ENCODE peak calls at places on chromosomes 13 and 19, in seven cellular contexts. D is endothelial cell of umbilical vein; Z is dorsolateral prefrontal cortex; A is CD4-positive, alpha-beta memory T cell; K is tibial nerve; M is tibial artery; J is uterus. H is an unnamed sample.

GRCh38 chr19:6498294-6499036 is 3.6 kb downstream of the TUBB4A start:
- DNase-seq in M (no peak), K (no peak), Z (no peak), A (no peak), D (no peak), J (no peak), H (no peak)

GRCh38 chr19:10095948-10096614 is 6.4 kb downstream of the ANGPTL6 start:
- DNase-seq in K (peak; percentile 58), A (peak; percentile 92), M (peak; percentile 92), Z (peak; percentile 66), J (peak; percentile 65), D (peak; percentile 91), H (peak; percentile 82)

GRCh38 chr13:100520936-100521765 is 67.4 kb downstream of the GGACT start:
- DNase-seq in J (no peak), A (no peak), M (no peak), K (no peak), D (no peak), Z (no peak), H (no peak)

GRCh38 chr19:13129384-13129783 is 11.3 kb downstream of the NACC1 start:
- DNase-seq in D (no peak), A (no peak), K (no peak), J (no peak), M (no peak), Z (no peak), H (no peak)

GRCh38 chr13:104740616-104741222 is 1674.5 kb upstream of the SLC10A2 start:
- DNase-seq in D (no peak), M (no peak), K (no peak), A (no peak), J (no peak), Z (no peak), H (no peak)

GRCh38 chr13:42702726-42703125 is 78.7 kb upstream of the FAM216B start:
- DNase-seq in A (no peak), Z (no peak), K (no peak), D (no peak), M (no peak), J (no peak), H (no peak)

GRCh38 chr13:48404952-48405351 is 8.0 kb downstream of the LPAR6 start:
- DNase-seq in D (no peak), J (no peak), K (no peak), M (no peak), Z (no peak), A (no peak), H (no peak)

GRCh38 chr13:110616103-110617101 is 1.1 kb downstream of the NAXD start:
- DNase-seq in A (peak; percentile 23), D (peak; percentile 38), J (no peak), Z (no peak), K (no peak), M (peak; percentile 77), H (no peak)

GRCh38 chr19:50315773-50316448 is 13.3 kb downstream of the KCNC3 start:
- DNase-seq in Z (no peak), K (no peak), A (no peak), J (no peak), M (no peak), D (no peak), H (no peak)

GRCh38 chr13:75399168-75399878 is 82.6 kb downstream of the TBC1D4 start:
- DNase-seq in D (no peak), K (no peak), Z (no peak), M (no peak), J (no peak), A (no peak), H (no peak)

GRCh38 chr13:75395056-75395455 is 86.9 kb downstream of the TBC1D4 start:
- DNase-seq in D (no peak), J (no peak), K (no peak), Z (no peak), M (no peak), A (no peak), H (no peak)

GRCh38 chr13:75398072-75398471 is 83.9 kb downstream of the TBC1D4 start:
- DNase-seq in M (no peak), J (no peak), Z (no peak), A (no peak), D (no peak), K (no peak), H (no peak)

GRCh38 chr13:75393839-75394238 is 88.1 kb downstream of the TBC1D4 start:
- DNase-seq in K (no peak), J (no peak), M (no peak), D (no peak), Z (no peak), A (no peak), H (no peak)

GRCh38 chr13:75395901-75396300 is 86.1 kb downstream of the TBC1D4 start:
- DNase-seq in K (no peak), Z (no peak), M (no peak), A (no peak), J (no peak), D (no peak), H (no peak)
- H3K27ac ChIP-seq in K (no peak overlapping the region), Z (no peak overlapping the region), M (no peak overlapping the region), A (no peak overlapping the region), J (no peak overlapping the region), D (no peak overlapping the region), H (no peak overlapping the region)

GRCh38 chr19:40190891-40191835 is at the start of gene MAP3K10:
- DNase-seq in K (peak; percentile 21), M (peak; percentile 83), J (peak; percentile 68), A (peak; percentile 70), D (peak; percentile 61), Z (peak; percentile 76), H (peak; percentile 80)
- H3K27ac ChIP-seq in K (peak within 1 kb of the TSS; percentile 95), M (peak within 1 kb of the TSS; percentile 100), J (peak within 1 kb of the TSS; percentile 95), A (peak within 1 kb of the TSS; percentile 96), D (peak within 1 kb of the TSS; percentile 73), Z (peak within 1 kb of the TSS; percentile 100), H (peak within 1 kb of the TSS; percentile 97)

GRCh38 chr13:75415720-75416119 is 66.2 kb downstream of the TBC1D4 start:
- DNase-seq in Z (no peak), M (no peak), J (no peak), A (no peak), K (no peak), D (peak; percentile 47), H (no peak)
- H3K27ac ChIP-seq in Z (no peak overlapping the region), M (no peak overlapping the region), J (peak overlapping the region; percentile 65), A (no peak overlapping the region), K (peak overlapping the region; percentile 36), D (no peak overlapping the region), H (no peak overlapping the region)

GRCh38 chr13:113981201-113981605 is 7.3 kb upstream of the C13orf46 start:
- DNase-seq in Z (peak; percentile 17), A (no peak), D (no peak), K (peak; percentile 68), J (no peak), M (peak; percentile 70), H (no peak)

GRCh38 chr13:113979791-113980471 is 6.1 kb upstream of the C13orf46 start:
- DNase-seq in Z (no peak), K (no peak), M (peak; percentile 48), J (no peak), A (no peak), D (no peak), H (no peak)

GRCh38 chr13:113980489-113981064 is 6.7 kb upstream of the C13orf46 start:
- DNase-seq in M (peak; percentile 44), J (no peak), A (no peak), K (no peak), D (no peak), Z (peak; percentile 13), H (no peak)

GRCh38 chr13:113982296-113982661 is 8.4 kb upstream of the C13orf46 start:
- DNase-seq in K (no peak), Z (no peak), M (peak; percentile 59), J (peak; percentile 9), A (no peak), D (no peak), H (no peak)

DNA sequence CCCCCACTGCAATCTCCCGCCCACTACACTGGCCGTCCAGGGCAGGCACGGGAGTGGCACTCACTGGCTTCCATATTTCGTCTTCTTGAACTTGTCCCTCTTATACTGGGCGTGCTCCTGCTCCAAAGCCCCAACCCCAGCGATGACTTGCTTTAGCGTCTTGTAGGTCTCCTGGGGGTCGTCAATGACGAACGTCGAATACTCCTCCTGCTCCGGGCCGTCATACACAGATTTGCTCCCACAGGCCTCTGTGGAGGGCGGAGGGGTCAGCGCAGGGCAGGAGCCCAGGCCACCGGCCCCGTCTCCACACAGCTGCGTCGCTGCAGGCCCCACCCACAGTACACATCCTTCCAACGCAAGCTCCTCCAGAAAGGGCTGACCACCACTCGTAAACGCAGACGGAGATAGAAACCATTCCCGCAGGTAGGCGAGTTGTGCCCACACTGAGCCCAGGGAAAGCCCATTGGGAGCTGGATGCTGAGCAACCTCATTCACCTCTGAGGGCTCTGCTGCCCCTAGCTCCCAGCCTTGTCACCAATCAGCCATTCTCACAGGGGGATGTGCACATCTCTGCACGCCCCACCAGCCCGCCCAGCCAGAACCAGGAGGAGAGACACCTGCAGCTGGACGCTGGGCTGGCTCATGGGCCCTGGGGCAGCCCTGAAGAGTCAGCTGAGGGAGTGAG is 7.9 kb upstream of the C13orf46 start:
- DNase-seq in M (peak; percentile 59), D (no peak), A (no peak), J (peak; percentile 8), Z (peak; percentile 7), K (no peak), H (no peak)
- H3K27ac ChIP-seq in M (no peak overlapping the region), D (no peak overlapping the region), A (no peak overlapping the region), J (no peak overlapping the region), Z (no peak overlapping the region), K (no peak overlapping the region), H (no peak overlapping the region)

GRCh38 chr19:2289714-2290435 is 7.9 kb upstream of the PEAK3 start:
- DNase-seq in A (peak; percentile 65), K (no peak), Z (no peak), D (no peak), J (no peak), M (no peak), H (no peak)
- H3K27ac ChIP-seq in A (peak overlapping the region; percentile 39), K (peak overlapping the region; percentile 64), Z (peak overlapping the region; percentile 46), D (no peak overlapping the region), J (no peak overlapping the region), M (no peak overlapping the region), H (peak overlapping the region; percentile 44)

DNA sequence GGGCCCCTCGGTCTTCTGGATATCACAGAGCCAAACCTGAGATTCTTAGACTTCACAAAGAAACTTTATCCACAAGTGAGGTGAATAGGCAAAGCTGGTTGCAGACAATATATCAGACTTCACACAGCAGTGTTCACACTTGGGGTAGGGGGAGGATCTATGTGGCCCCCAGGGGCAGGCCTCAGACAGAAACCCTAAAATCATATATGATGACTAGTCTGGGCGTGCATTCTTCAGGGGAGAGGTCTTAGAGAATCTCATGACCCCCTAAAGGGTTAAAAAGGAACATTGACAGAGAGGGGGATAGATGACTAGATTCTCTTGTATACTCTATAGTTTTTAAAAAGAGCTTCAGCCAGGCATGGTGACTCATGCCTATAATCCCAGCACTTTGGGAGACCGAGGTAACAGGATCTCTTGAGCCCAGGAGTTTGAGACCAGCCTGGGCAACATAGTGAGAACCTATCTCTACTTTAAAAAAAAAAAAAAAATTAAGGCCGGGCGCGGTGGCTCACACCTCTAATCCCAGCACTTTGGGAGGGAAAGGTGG is 2.8 kb downstream of the TYROBP start:
- DNase-seq in Z (no peak), J (no peak), D (no peak), A (no peak), K (no peak), M (no peak), H (no peak)
- H3K27ac ChIP-seq in Z (peak overlapping the region; percentile 56), J (no peak overlapping the region), D (no peak overlapping the region), A (no peak overlapping the region), K (peak overlapping the region; percentile 93), M (no peak overlapping the region), H (peak overlapping the region; percentile 59)

GRCh38 chr13:36950920-36951319 is 30.9 kb upstream of the SMAD9 start:
- DNase-seq in M (no peak), Z (no peak), A (no peak), J (no peak), K (no peak), D (no peak), H (no peak)
- H3K27ac ChIP-seq in M (no peak overlapping the region), Z (no peak overlapping the region), A (no peak overlapping the region), J (no peak overlapping the region), K (no peak overlapping the region), D (no peak overlapping the region), H (no peak overlapping the region)